ENCODE peak calls at places on chromosomes 16 and 17, in four cellular contexts. I is neural progenitor cell, L is fibroblast of pulmonary artery, X is AG10803. W is an unnamed sample.

GRCh38 chr16:77191259-77191969 is 424 bp downstream of the MON1B start:
- DNase-seq in I (peak), L (no peak), X (peak), W (peak)

GRCh38 chr17:63762106-63763078 is 11.0 kb downstream of the CCDC47 start:
- DNase-seq in I (no peak), L (no peak), X (no peak), W (no peak)

GRCh38 chr17:64277831-64278562 is 14.9 kb upstream of the TEX2 start:
- DNase-seq in L (no peak), X (peak), I (no peak), W (peak)

GRCh38 chr17:29760279-29760721 is 137.6 kb upstream of the CORO6 start:
- DNase-seq in I (peak), X (peak), L (peak), W (peak)

GRCh38 chr17:50689956-50690886 is 17.5 kb downstream of the ANKRD40 start:
- DNase-seq in I (peak), L (no peak), X (no peak), W (peak)

GRCh38 chr17:1036171-1036844 is 39.4 kb downstream of the TIMM22 start:
- DNase-seq in I (no peak), L (no peak), X (no peak), W (no peak)

GRCh38 chr17:34110315-34110714 is 144.8 kb upstream of the CCL2 start:
- DNase-seq in I (peak), X (no peak), L (no peak), W (no peak)

GRCh38 chr17:21458036-21458435 is 81.9 kb downstream of the KCNJ12 start:
- DNase-seq in X (no peak), L (no peak), I (peak), W (no peak)

GRCh38 chr17:81398855-81399451 is 3.7 kb downstream of the BAHCC1 start:
- DNase-seq in I (peak), L (no peak), X (peak), W (peak)

GRCh38 chr17:5669191-5669590 is 84.9 kb upstream of the NLRP1 start:
- DNase-seq in I (no peak), X (no peak), L (no peak), W (no peak)

GRCh38 chr16:11955713-11956123 is 9.3 kb upstream of the TNFRSF17 start:
- DNase-seq in X (peak), L (peak), I (no peak), W (peak)

GRCh38 chr17:8572767-8573166 is 57.8 kb downstream of the MYH10 start:
- DNase-seq in L (peak), X (peak), I (no peak), W (peak)

GRCh38 chr17:35368086-35368824 is 5.2 kb downstream of the SLFN11 start:
- DNase-seq in I (no peak), L (peak), X (no peak), W (peak)

GRCh38 chr17:31388770-31389672 is 2.5 kb upstream of the RAB11FIP4 start:
- DNase-seq in X (no peak), L (peak), I (peak), W (peak)

GRCh38 chr17:57677858-57678257 is 67.2 kb downstream of the CCDC182 start:
- DNase-seq in X (no peak), L (no peak), I (no peak), W (no peak)

GRCh38 chr17:57679906-57680695 is 65.0 kb downstream of the CCDC182 start:
- DNase-seq in X (no peak), I (no peak), L (no peak), W (no peak)

GRCh38 chr17:57679356-57679755 is 65.7 kb downstream of the CCDC182 start:
- DNase-seq in L (no peak), X (no peak), I (no peak), W (no peak)

GRCh38 chr17:57677301-57677700 is 67.8 kb downstream of the CCDC182 start:
- DNase-seq in L (no peak), X (no peak), I (no peak), W (no peak)

GRCh38 chr17:57678393-57678792 is 66.7 kb downstream of the CCDC182 start:
- DNase-seq in L (no peak), I (no peak), X (no peak), W (no peak)
- H3K4me3 ChIP-seq in L (no peak), I (no peak), X (no peak), W (no peak)

GRCh38 chr17:16989230-16989952 is 17.5 kb upstream of the TNFRSF13B start:
- DNase-seq in I (no peak), L (no peak), X (no peak), W (no peak)
- H3K4me3 ChIP-seq in I (no peak), L (no peak), X (no peak), W (no peak)

GRCh38 chr17:41511130-41511529 is 5.7 kb upstream of the KRT13 start:
- DNase-seq in I (peak), X (no peak), L (no peak), W (no peak)

GRCh38 chr17:41507315-41507880 is 2.0 kb upstream of the KRT13 start:
- DNase-seq in I (no peak), X (no peak), L (no peak), W (no peak)

GRCh38 chr17:41510251-41511065 is 5.0 kb upstream of the KRT13 start:
- DNase-seq in I (no peak), X (no peak), L (no peak), W (no peak)

GRCh38 chr17:41512789-41513547 is 5.7 kb downstream of the KRT15 start:
- DNase-seq in L (no peak), I (no peak), X (no peak), W (no peak)

GRCh38 chr17:41511716-41512115 is 6.3 kb upstream of the KRT13 start:
- DNase-seq in L (no peak), X (no peak), I (no peak), W (no peak)
- H3K4me3 ChIP-seq in L (no peak), X (no peak), I (no peak), W (no peak)

GRCh38 chr17:3755335-3756030 is 31.8 kb downstream of the HASPIN start:
- DNase-seq in L (no peak), X (no peak), I (no peak), W (no peak)
- H3K4me3 ChIP-seq in L (no peak), X (no peak), I (peak), W (no peak)